ENCODE peak calls at places on chromosomes 4 and X, in ten cellular contexts. X is GM12865, S is hepatocyte, O is endodermal cell, A is progenitor cell of endocrine pancreas, F is AG09319, T is LNCaP clone FGC, R is stomach, V is bronchial epithelial cell, K is esophagus squamous epithelium. H is an unnamed sample.
A peak's percentile ranks its signal among the peaks of the same experiment; 100 is the strongest.

GRCh38 chr4:145937990-145938611 is 522 bp downstream of the ZNF827 start:
- DNase-seq in F (no peak), X (peak; percentile 64), V (peak; percentile 39), R (no peak), A (no peak), S (peak; percentile 63), T (no peak), O (peak; percentile 72), K (no peak), H (no peak)

GRCh38 chrX:138745215-138745614 is 33.7 kb upstream of the FGF13 start:
- DNase-seq in S (peak; percentile 72), T (no peak), O (peak; percentile 64), A (peak; percentile 30), K (no peak), X (peak; percentile 44), R (no peak), F (peak; percentile 20), V (peak; percentile 41), H (no peak)

GRCh38 chr4:149409186-149410056 is 406.2 kb downstream of the IQCM start:
- DNase-seq in X (no peak), T (no peak), O (no peak), A (no peak), R (no peak), V (peak; percentile 84), K (no peak), F (peak; percentile 57), S (no peak), H (no peak)

GRCh38 chr4:139595989-139596679 is 40.1 kb upstream of the SETD7 start:
- DNase-seq in O (peak; percentile 62), R (no peak), T (no peak), F (no peak), X (no peak), K (no peak), V (peak; percentile 78), A (no peak), S (no peak), H (no peak)

GRCh38 chr4:21554510-21554909 is 394.1 kb downstream of the KCNIP4 start:
- DNase-seq in R (no peak), A (no peak), O (no peak), V (no peak), S (no peak), T (no peak), X (no peak), F (no peak), K (no peak), H (no peak)

GRCh38 chr4:112002301-112002700 is 143.0 kb upstream of the FAM241A start:
- DNase-seq in K (no peak), T (no peak), A (no peak), V (peak; percentile 95), R (no peak), S (no peak), O (peak; percentile 53), F (no peak), X (no peak), H (no peak)

GRCh38 chr4:185202984-185203379 is 818 bp downstream of the CFAP97 start:
- DNase-seq in T (no peak), X (no peak), R (no peak), O (no peak), K (no peak), V (no peak), F (no peak), A (no peak), S (no peak), H (no peak)

GRCh38 chr4:129429566-129430339 is 333.8 kb downstream of the C4orf33 start:
- DNase-seq in F (no peak), O (no peak), R (no peak), S (no peak), K (no peak), V (peak; percentile 17), X (no peak), T (no peak), A (no peak), H (no peak)

GRCh38 chr4:102429553-102429952 is 71.6 kb upstream of the NFKB1 start:
- DNase-seq in A (no peak), F (no peak), O (no peak), S (no peak), T (no peak), X (no peak), R (no peak), V (peak; percentile 99), K (no peak), H (no peak)

GRCh38 chr4:78227411-78228057 is 170.4 kb downstream of the FRAS1 start:
- DNase-seq in T (no peak), X (no peak), K (no peak), F (no peak), R (no peak), S (no peak), A (no peak), O (no peak), V (no peak), H (no peak)

GRCh38 chrX:108582151-108582550 is 142.5 kb downstream of the COL4A5 start:
- DNase-seq in A (no peak), R (no peak), S (no peak), K (no peak), O (peak; percentile 47), F (no peak), X (no peak), V (no peak), T (no peak), H (no peak)

GRCh38 chr4:39950861-39951481 is 26.7 kb downstream of the PDS5A start:
- DNase-seq in T (no peak), S (no peak), F (no peak), O (no peak), A (no peak), R (no peak), K (no peak), V (no peak), X (no peak), H (no peak)

GRCh38 chrX:25523574-25523973 is 507.8 kb upstream of the ARX start:
- DNase-seq in T (no peak), X (peak; percentile 13), F (no peak), R (no peak), K (no peak), S (peak; percentile 65), V (peak; percentile 20), A (no peak), O (peak; percentile 74), H (no peak)

GRCh38 chr4:35151816-35152572 is 1092.3 kb downstream of the ARAP2 start:
- DNase-seq in F (no peak), X (peak; percentile 3), R (no peak), S (peak; percentile 44), O (peak; percentile 86), T (no peak), A (no peak), V (peak; percentile 2), K (no peak), H (no peak)

GRCh38 chr4:26839534-26839951 is 21.1 kb upstream of the STIM2 start:
- DNase-seq in S (no peak), V (peak; percentile 39), R (no peak), X (no peak), O (no peak), T (no peak), F (peak; percentile 60), A (no peak), K (no peak), H (no peak)

GRCh38 chr4:26830701-26831100 is 29.9 kb upstream of the STIM2 start:
- DNase-seq in R (no peak), O (no peak), V (no peak), S (no peak), T (no peak), F (no peak), X (no peak), K (no peak), A (no peak), H (no peak)

GRCh38 chr4:26839016-26839415 is 21.6 kb upstream of the STIM2 start:
- DNase-seq in A (no peak), X (no peak), K (no peak), R (no peak), T (no peak), S (no peak), O (no peak), V (no peak), F (no peak), H (no peak)

GRCh38 chr4:26838055-26838842 is 22.4 kb upstream of the STIM2 start:
- DNase-seq in X (no peak), O (peak; percentile 52), F (no peak), V (no peak), A (no peak), S (no peak), R (no peak), K (no peak), T (no peak), H (no peak)

DNA sequence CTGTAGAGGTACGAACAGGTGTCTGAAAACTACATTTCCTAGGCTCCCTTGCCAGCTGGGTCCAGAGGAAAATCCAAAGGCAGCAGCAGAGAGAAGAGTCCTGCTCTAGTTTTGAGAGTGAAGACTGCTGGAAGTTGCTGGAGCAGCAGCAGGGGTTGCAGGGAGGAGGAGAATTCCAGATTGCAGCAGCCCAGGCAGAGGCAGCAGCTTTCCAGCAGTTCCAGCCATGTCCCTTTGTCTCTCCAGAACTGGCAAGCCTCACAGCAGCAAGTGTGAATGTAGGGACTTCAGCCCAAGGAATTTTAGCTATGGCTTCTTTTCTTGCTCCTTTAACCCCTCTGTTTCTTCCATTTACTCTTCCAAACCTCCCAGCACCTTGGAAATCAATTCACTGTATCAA is 24.1 kb upstream of the STIM2 start:
- DNase-seq in F (no peak), K (no peak), A (no peak), R (no peak), T (no peak), X (no peak), S (no peak), V (no peak), O (peak; percentile 60), H (no peak)
- TF ChIP-seq CTCF in F (no peak), K (no peak), A (no peak), R (no peak), T (no peak), X (no peak), S (no peak), V (no peak), O (no peak), H (no peak)

DNA sequence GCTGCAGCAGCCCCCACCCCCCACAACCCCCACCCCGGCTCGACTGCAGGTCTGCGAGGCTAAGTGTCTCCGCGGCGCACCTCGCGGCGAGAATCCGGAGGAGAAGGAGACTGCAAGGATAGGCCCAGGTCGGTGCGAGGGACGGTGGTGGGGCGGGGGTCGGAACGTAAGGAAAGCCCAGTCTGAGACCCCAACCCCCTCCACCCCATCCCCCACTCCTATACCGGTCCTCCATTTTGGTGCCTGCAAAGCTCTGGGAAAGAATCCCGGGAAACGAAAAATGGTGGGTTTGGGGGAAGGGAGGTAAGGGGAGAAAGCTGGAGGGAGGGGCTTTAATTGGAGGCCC is 614 bp downstream of the BEX3 start:
- DNase-seq in O (peak; percentile 81), K (no peak), V (no peak), X (peak; percentile 1), S (peak; percentile 46), A (peak; percentile 23), R (no peak), F (no peak), T (no peak), H (no peak)
- TF ChIP-seq CTCF in O (no peak), K (no peak), V (no peak), X (no peak), S (no peak), A (no peak), R (no peak), F (no peak), T (no peak), H (no peak)

GRCh38 chr4:155208258-155209054 is at the start of gene NPY2R:
- DNase-seq in K (no peak), S (peak; percentile 28), A (peak; percentile 58), T (no peak), V (no peak), X (no peak), R (no peak), F (no peak), O (peak; percentile 91), H (no peak)
- TF ChIP-seq CTCF in K (no peak), S (peak; percentile 32), A (peak; percentile 75), T (no peak), V (no peak), X (no peak), R (no peak), F (no peak), O (peak; percentile 81), H (no peak)

GRCh38 chrX:134908235-134908834 is 82.5 kb upstream of the SMIM10 start:
- DNase-seq in F (no peak), V (no peak), O (no peak), S (peak; percentile 18), X (no peak), T (no peak), K (no peak), R (no peak), A (no peak), H (no peak)
- TF ChIP-seq CTCF in F (peak; percentile 3), V (no peak), O (peak; percentile 29), S (peak; percentile 33), X (no peak), T (no peak), K (no peak), R (no peak), A (no peak), H (no peak)

H was measured in upper lobe of left lung.